ENCODE peak calls at places on chromosome 10, in six cellular contexts. Y is adrenal gland, Q is neuronal stem cell, O is fibroblast of villous mesenchyme, D is thoracic aorta, S is skeletal muscle cell. T is an unnamed sample.

GRCh38 chr10:99791831-99792230 is 9.4 kb downstream of the ABCC2 start:
- DNase-seq in Q (no peak), Y (no peak), S (no peak), O (no peak), D (no peak), T (no peak)

GRCh38 chr10:124701435-124701834 is 42.7 kb downstream of the FAM53B start:
- DNase-seq in O (peak; percentile 79), S (peak; percentile 40), Y (peak; percentile 98), D (peak; percentile 37), Q (no peak), T (peak; percentile 92)

GRCh38 chr10:47187592-47187991 is 112.4 kb upstream of the GDF10 start:
- DNase-seq in D (no peak), Y (no peak), O (no peak), Q (no peak), S (no peak), T (no peak)

GRCh38 chr10:22606164-22606614 is 108.2 kb downstream of the PIP4K2A start:
- DNase-seq in Y (peak; percentile 60), Q (no peak), O (peak; percentile 85), D (no peak), S (no peak), T (peak; percentile 20)

GRCh38 chr10:125629758-125630376 is 53.1 kb downstream of the TEX36 start:
- DNase-seq in Q (no peak), S (peak; percentile 13), Y (no peak), D (no peak), O (peak; percentile 21), T (peak; percentile 33)

GRCh38 chr10:25573281-25573680 is 360.7 kb upstream of the MYO3A start:
- DNase-seq in O (no peak), S (no peak), Q (no peak), Y (no peak), D (no peak), T (no peak)

GRCh38 chr10:132204781-132205473 is 18.2 kb downstream of the DPYSL4 start:
- DNase-seq in Y (no peak), O (no peak), S (no peak), Q (no peak), D (no peak), T (no peak)

GRCh38 chr10:29105516-29106215 is 183.2 kb upstream of the LYZL1 start:
- DNase-seq in Q (no peak), Y (peak; percentile 5), D (no peak), S (no peak), O (peak; percentile 63), T (no peak)

GRCh38 chr10:74977072-74977471 is 134.4 kb upstream of the SAMD8 start:
- DNase-seq in O (no peak), S (no peak), Q (no peak), Y (no peak), D (no peak), T (no peak)

GRCh38 chr10:6532321-6532720 is 47.8 kb downstream of the PRKCQ start:
- DNase-seq in O (no peak), S (no peak), D (no peak), Y (no peak), Q (no peak), T (no peak)

GRCh38 chr10:101934911-101935310 is 91.3 kb upstream of the KCNIP2 start:
- DNase-seq in S (no peak), D (no peak), O (no peak), Y (no peak), Q (no peak), T (no peak)

GRCh38 chr10:9015005-9015404 is 960.5 kb downstream of the GATA3 start:
- DNase-seq in Y (no peak), S (no peak), O (no peak), Q (no peak), D (no peak), T (no peak)

GRCh38 chr10:124000792-124001201 is 92.6 kb downstream of the CHST15 start:
- DNase-seq in Y (no peak), S (no peak), Q (no peak), O (no peak), D (no peak), T (peak; percentile 8)

GRCh38 chr10:43795093-43795492 is 146.4 kb upstream of the ZNF32 start:
- DNase-seq in Y (no peak), Q (no peak), O (no peak), D (no peak), S (no peak), T (no peak)

GRCh38 chr10:95280637-95281036 is 10.2 kb downstream of the PDLIM1 start:
- DNase-seq in Q (no peak), D (no peak), Y (no peak), O (no peak), S (no peak), T (no peak)

GRCh38 chr10:126738001-126738400 is 67.5 kb upstream of the C10orf90 start:
- DNase-seq in D (no peak), O (no peak), S (no peak), Y (no peak), Q (no peak), T (no peak)

GRCh38 chr10:4254101-4254994 is 469.3 kb upstream of the KLF6 start:
- DNase-seq in Y (no peak), O (peak; percentile 91), S (peak; percentile 91), D (no peak), Q (no peak), T (no peak)

GRCh38 chr10:104085801-104086400 is at the start of gene COL17A1:
- DNase-seq in Y (no peak), O (no peak), S (no peak), D (no peak), Q (no peak), T (no peak)

GRCh38 chr10:104077282-104078151 is 8.2 kb downstream of the COL17A1 start:
- DNase-seq in Q (no peak), S (no peak), Y (no peak), O (no peak), D (no peak), T (no peak)

GRCh38 chr10:104084482-104085142 is 1.1 kb downstream of the COL17A1 start:
- DNase-seq in O (no peak), Q (no peak), Y (no peak), D (no peak), S (no peak), T (no peak)

GRCh38 chr10:104080762-104081161 is 4.9 kb downstream of the COL17A1 start:
- DNase-seq in Q (peak; percentile 47), Y (peak; percentile 59), D (no peak), S (no peak), O (peak; percentile 22), T (peak; percentile 47)

DNA sequence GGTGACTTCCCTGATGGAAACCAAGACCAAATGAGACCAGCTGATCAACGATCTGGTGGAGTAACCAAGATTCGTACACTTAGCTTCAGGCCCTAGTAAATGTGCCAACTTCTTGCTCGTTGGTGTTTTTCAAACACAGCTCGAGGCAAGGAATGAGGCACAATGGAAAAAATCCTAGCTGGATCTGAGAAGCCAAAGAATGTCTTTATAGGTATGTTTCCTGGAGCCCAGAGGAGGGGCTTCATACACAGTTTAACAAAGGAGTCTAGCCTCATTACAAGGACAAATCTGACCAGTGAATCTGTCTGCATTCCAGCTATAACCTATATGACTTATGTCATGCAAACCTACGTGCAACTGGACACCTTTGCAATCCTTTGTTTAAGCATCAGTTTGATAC is 3.7 kb downstream of the COL17A1 start:
- DNase-seq in Q (no peak), Y (no peak), D (no peak), S (no peak), O (no peak), T (no peak)
- H3K4me3 ChIP-seq in Q (no peak overlapping the region), Y (no peak overlapping the region), D (no peak overlapping the region), S (no peak overlapping the region), O (no peak overlapping the region), T (no peak overlapping the region)

DNA sequence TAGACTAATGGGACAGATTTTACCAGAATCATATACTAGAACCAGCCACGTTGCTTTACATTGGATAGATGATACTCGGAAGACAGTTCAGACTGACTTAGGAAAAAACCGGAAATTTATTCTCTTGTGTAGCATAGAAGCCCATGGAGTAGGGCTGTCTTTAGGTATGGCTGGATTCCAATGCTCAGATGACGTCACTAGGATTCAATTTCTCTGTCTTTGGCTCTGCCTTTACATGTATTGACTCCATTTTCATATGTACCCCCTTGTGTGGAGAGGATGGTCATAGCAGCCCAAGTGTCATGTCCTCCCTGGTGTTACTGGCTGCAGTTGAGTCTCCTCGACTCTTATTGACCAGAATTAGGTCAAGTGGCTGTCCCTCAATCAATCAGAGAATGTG is 39.2 kb upstream of the SMNDC1 start:
- DNase-seq in O (no peak), D (no peak), Y (no peak), Q (no peak), S (no peak), T (no peak)
- H3K4me3 ChIP-seq in O (no peak overlapping the region), D (no peak overlapping the region), Y (no peak overlapping the region), Q (no peak overlapping the region), S (no peak overlapping the region), T (no peak overlapping the region)

DNA sequence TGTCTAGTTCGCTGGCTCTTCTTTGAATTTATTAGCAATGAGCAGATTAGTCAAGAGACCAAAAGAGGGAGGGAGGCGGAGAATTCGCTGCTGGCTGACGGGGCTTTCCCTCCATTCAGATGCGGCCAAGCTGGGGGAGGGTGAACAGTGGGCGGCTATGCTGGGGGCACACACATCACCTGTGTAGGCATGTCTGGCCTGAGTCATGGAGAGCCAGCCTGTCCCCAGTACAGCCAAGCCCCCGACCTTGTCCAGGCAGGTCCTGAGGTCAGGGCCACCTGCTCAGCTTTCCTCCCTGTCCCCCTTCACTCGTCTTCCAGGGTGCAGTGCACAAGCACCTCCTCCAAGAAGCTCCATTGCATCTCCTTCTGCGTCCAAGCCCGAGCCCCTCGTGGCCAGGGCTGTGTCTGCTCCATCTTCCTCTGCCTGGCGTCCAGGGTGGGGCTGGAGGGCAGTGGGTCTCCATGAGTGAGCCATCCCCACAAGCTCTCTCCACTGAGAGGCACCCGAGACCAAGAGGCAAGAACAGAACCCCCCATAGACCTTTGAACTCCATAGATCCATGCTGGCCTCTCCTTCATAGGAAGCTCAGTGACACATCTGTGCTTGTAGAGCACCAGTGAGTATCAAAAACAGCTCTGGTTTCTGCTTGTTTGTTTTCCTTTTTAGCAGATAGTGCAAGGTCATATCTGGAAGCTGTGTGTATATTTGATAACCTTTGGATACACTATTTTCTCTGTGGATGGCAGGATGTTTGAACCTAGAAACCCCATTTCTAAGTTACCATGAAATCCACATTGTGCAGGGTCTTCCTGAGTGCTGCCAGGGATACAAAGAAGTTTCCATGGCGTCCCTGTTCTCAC is 1.9 kb upstream of the DEPP1 start:
- DNase-seq in D (no peak), Q (no peak), Y (no peak), S (no peak), O (no peak), T (peak; percentile 40)
- H3K4me3 ChIP-seq in D (peak overlapping the region; percentile 50), Q (peak overlapping the region; percentile 9), Y (no peak overlapping the region), S (no peak overlapping the region), O (no peak overlapping the region), T (no peak overlapping the region)

DNA sequence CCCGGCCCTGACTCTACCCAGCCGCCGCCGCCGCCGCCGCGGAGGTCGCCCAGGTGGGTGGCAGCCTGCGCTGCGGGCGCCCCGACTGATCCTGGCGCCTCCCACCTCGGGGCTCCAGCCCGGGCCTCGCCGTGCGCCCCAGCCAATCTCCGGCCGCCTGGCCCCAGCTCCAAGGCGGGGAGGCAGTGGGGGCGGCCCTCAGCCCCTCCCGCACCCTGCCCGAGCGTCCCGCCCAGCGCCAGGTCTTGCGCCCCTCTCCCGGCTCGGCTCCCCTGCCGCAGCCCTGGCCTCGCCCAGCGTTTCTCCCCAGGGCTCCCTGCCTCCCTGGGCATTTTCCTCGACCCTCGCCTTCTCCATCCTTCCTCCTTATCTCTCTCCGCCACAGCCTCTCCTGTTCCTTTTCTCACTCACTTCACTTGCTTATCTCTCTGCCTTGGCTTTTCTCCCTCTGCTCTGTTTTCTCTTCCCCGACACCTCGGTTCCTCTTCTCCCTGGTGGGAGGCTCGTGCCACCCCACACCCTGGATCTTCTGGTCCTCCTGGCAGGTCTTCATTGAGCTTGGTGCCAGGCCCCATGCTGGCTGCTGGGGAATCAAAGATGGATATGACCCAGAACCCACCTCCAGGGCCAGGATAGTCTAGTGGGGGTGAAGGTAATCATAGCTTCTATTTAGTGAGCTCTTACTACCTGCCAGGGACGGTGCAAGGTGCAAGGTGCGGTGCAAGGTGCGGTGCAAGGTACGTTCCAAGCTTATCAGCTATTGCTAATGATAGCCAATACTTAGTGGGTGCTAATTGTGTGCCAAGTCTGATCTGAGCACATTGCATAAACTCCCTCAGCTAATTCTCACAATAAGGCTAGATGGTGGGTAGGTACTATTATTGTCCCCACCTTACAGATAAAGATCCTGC is at the start of gene SFRP5:
- DNase-seq in O (no peak), S (no peak), D (no peak), Q (no peak), Y (no peak), T (peak; percentile 75)
- H3K4me3 ChIP-seq in O (no peak within 1 kb of the TSS), S (peak within 1 kb of the TSS; percentile 46), D (peak within 1 kb of the TSS; percentile 27), Q (peak within 1 kb of the TSS; percentile 83), Y (no peak within 1 kb of the TSS), T (peak within 1 kb of the TSS; percentile 28)